ENCODE peak calls at places on chromosomes 11 and 22, in seven cellular contexts. J is SK-N-SH, B is H1, O is IMR-90, H is HepG2, Z is K562, N is GM12878. X is an unnamed sample.

GRCh38 chr11:133163463-133164419 is 368.6 kb downstream of the OPCML start:
- DNase-seq in B (no peak), O (peak), J (peak), Z (peak), N (peak), H (peak), X (peak)

GRCh38 chr11:74318241-74318932 is 6.9 kb upstream of the P4HA3 start:
- DNase-seq in H (no peak), Z (no peak), J (no peak), B (no peak), N (no peak), O (peak), X (no peak)

GRCh38 chr11:126310229-126310991 is 6.5 kb downstream of the DCPS start:
- DNase-seq in Z (peak), N (no peak), H (peak), B (peak), O (peak), J (peak), X (peak)

GRCh38 chr11:75577198-75577597 is 15.1 kb downstream of the SERPINH1 start:
- DNase-seq in H (no peak), Z (peak), B (peak), N (no peak), O (peak), J (peak), X (peak)

GRCh38 chr22:50574383-50574755 is 3.9 kb downstream of the CPT1B start:
- DNase-seq in H (no peak), N (no peak), Z (no peak), B (no peak), J (no peak), O (no peak), X (no peak)

GRCh38 chr22:48152916-48153315 is 1390.5 kb downstream of the TBC1D22A start:
- DNase-seq in J (no peak), N (no peak), O (no peak), Z (no peak), B (no peak), H (no peak), X (no peak)

GRCh38 chr11:1559103-1559951 is 12.7 kb downstream of the DUSP8 start:
- DNase-seq in B (peak), H (no peak), Z (no peak), N (no peak), J (peak), O (peak), X (peak)

GRCh38 chr22:22348127-22348814 is 103.7 kb downstream of the VPREB1 start:
- DNase-seq in N (no peak), O (no peak), Z (no peak), H (peak), J (no peak), B (peak), X (peak)

GRCh38 chr22:47434336-47435203 is 672.1 kb downstream of the TBC1D22A start:
- DNase-seq in J (no peak), B (no peak), N (no peak), Z (no peak), O (no peak), H (no peak), X (no peak)

GRCh38 chr11:117456027-117456720 is 128.5 kb downstream of the CEP164 start:
- DNase-seq in O (no peak), J (no peak), N (peak), B (no peak), Z (no peak), H (no peak), X (no peak)

GRCh38 chr11:71385091-71385490 is 63.1 kb downstream of the DHCR7 start:
- DNase-seq in J (no peak), B (no peak), H (no peak), O (no peak), N (no peak), Z (no peak), X (no peak)

GRCh38 chr11:108857382-108857781 is 192.5 kb downstream of the DDX10 start:
- DNase-seq in J (no peak), N (no peak), B (no peak), H (no peak), Z (no peak), O (no peak), X (no peak)

GRCh38 chr11:64879226-64879900 is 942 bp upstream of the EHD1 start:
- DNase-seq in Z (no peak), O (no peak), B (no peak), H (no peak), N (no peak), J (no peak), X (no peak)

GRCh38 chr11:44628730-44629361 is 63.4 kb downstream of the CD82 start:
- DNase-seq in B (peak), N (no peak), H (no peak), J (no peak), O (no peak), Z (no peak), X (no peak)
- TF ChIP-seq RFX5 in B (no peak), N (no peak), H (no peak), J (no peak), O (no peak), Z (no peak), X (no peak)

GRCh38 chr11:68053117-68053516 is 14.3 kb downstream of the TCIRG1 start:
- DNase-seq in H (no peak), J (no peak), O (no peak), Z (no peak), B (no peak), N (no peak), X (no peak)

GRCh38 chr11:68052137-68052873 is 13.5 kb downstream of the TCIRG1 start:
- DNase-seq in J (no peak), B (no peak), Z (no peak), N (no peak), O (no peak), H (no peak), X (no peak)

GRCh38 chr11:68049509-68050370 is 10.9 kb downstream of the TCIRG1 start:
- DNase-seq in J (peak), B (no peak), N (no peak), O (no peak), H (no peak), Z (no peak), X (no peak)

GRCh38 chr11:68050371-68050841 is 11.6 kb downstream of the TCIRG1 start:
- DNase-seq in O (no peak), J (no peak), N (no peak), B (peak), Z (no peak), H (no peak), X (no peak)

GRCh38 chr11:68051191-68052136 is 12.6 kb downstream of the TCIRG1 start:
- DNase-seq in N (no peak), O (no peak), J (peak), B (peak), Z (no peak), H (no peak), X (peak)
- TF ChIP-seq RFX5 in N (no peak), O (no peak), J (no peak), B (no peak), Z (no peak), H (no peak), X (no peak)

GRCh38 chr11:104206936-104207335 is 43.0 kb upstream of the PDGFD start:
- DNase-seq in H (no peak), N (no peak), O (no peak), J (no peak), B (no peak), Z (no peak), X (no peak)
- TF ChIP-seq RFX5 in H (no peak), N (no peak), O (no peak), J (no peak), B (no peak), Z (no peak), X (no peak)

GRCh38 chr11:23856654-23857053 is 640.2 kb upstream of the LUZP2 start:
- DNase-seq in Z (no peak), N (no peak), O (peak), J (no peak), H (no peak), B (no peak), X (no peak)

GRCh38 chr11:23859087-23859486 is 637.8 kb upstream of the LUZP2 start:
- DNase-seq in J (no peak), O (no peak), Z (no peak), B (no peak), H (no peak), N (no peak), X (no peak)
- TF ChIP-seq RFX5 in J (no peak), O (no peak), Z (no peak), B (no peak), H (no peak), N (no peak), X (no peak)

GRCh38 chr11:26191193-26191592 is 140.7 kb upstream of the ANO3 start:
- DNase-seq in J (no peak), N (no peak), H (no peak), O (no peak), B (no peak), Z (no peak), X (no peak)
- TF ChIP-seq RFX5 in J (no peak), N (no peak), H (no peak), O (no peak), B (no peak), Z (no peak), X (no peak)

DNA sequence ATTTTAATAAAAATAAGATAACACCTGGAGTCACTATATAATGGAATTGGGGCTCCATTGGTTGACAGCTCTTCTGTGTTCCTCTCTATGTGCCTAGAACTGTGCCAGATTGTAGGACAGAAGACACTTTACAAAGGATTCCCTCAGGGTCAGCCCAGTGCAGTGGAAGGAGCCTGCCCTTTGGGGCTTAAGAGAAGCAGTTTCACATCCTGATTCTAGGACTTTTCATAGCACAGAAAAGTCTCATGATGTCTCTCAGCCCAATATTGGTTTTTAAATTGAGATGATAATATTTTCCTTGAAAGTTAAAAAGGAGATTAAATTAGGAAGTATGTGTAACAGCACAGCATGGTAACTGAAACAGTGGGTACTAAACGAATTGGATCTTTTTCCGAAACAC is 7.1 kb downstream of the PLAAT4 start:
- DNase-seq in H (no peak), N (no peak), B (no peak), Z (no peak), J (no peak), O (no peak), X (no peak)
- TF ChIP-seq RFX5 in H (no peak), N (no peak), B (no peak), Z (no peak), J (no peak), O (no peak), X (no peak)

GRCh38 chr22:27215826-27216320 is 558.5 kb downstream of the MIAT start:
- DNase-seq in J (no peak), O (no peak), Z (no peak), H (no peak), N (no peak), B (no peak), X (no peak)
- TF ChIP-seq RFX5 in J (no peak), O (no peak), Z (no peak), H (no peak), N (no peak), B (no peak), X (no peak)

GRCh38 chr11:69368119-69368880 is 74.3 kb downstream of the MYEOV start:
- DNase-seq in Z (no peak), N (no peak), J (no peak), H (no peak), B (peak), O (no peak), X (no peak)
- TF ChIP-seq RFX5 in Z (no peak), N (no peak), J (no peak), H (no peak), B (no peak), O (no peak), X (no peak)

GRCh38 chr22:41608386-41608785 is 12.5 kb downstream of the DESI1 start:
- DNase-seq in Z (no peak), H (no peak), J (no peak), O (no peak), B (no peak), N (no peak), X (no peak)

GRCh38 chr22:41612626-41613025 is 8.2 kb downstream of the DESI1 start:
- DNase-seq in Z (no peak), B (no peak), H (no peak), O (no peak), N (no peak), J (no peak), X (no peak)

DNA sequence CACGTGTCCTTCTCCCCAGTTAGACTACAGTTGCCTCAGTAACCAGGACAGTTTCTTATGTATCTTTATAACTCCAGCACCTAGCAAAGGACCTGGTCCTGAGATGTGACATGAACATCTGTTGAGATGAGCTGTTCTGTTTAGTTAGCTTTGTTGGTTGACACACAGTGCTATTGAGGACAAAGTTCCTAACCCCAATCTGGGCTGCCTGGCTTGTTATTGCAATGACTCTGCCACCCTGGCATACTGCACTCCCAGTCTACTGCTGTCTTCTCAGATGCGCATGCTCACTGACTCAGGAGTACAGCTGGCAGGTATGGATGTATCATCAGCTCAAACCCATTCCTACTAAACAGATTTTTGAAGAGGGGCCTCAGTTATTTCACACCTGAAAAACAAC is 7.4 kb downstream of the DESI1 start:
- DNase-seq in B (no peak), Z (no peak), J (no peak), N (no peak), H (peak), O (peak), X (no peak)
- TF ChIP-seq RFX5 in B (no peak), Z (no peak), J (no peak), N (no peak), H (no peak), O (no peak), X (no peak)

X was measured in A549.